ENCODE peak calls at places on chromosomes 11 and 22, in five cellular contexts. M is neural crest cell, L is dorsolateral prefrontal cortex, Y is testis, G is prostate gland. W is an unnamed sample.

GRCh38 chr11:134270250-134270714 is 5.9 kb upstream of the GLB1L3 start:
- DNase-seq in Y (no peak), L (no peak), G (no peak), M (no peak), W (no peak)

GRCh38 chr11:79437981-79438630 is 2.7 kb downstream of the TENM4 start:
- DNase-seq in M (peak; percentile 8), G (peak; percentile 4), L (no peak), Y (peak; percentile 24), W (no peak)

GRCh38 chr22:31206896-31207687 is 5.0 kb upstream of the LIMK2 start:
- DNase-seq in G (peak; percentile 92), Y (no peak), L (no peak), M (no peak), W (no peak)

GRCh38 chr11:69169479-69169878 is 13.7 kb downstream of the SMIM38 start:
- DNase-seq in L (no peak), M (no peak), G (no peak), Y (no peak), W (no peak)

GRCh38 chr11:76838422-76839068 is 22.2 kb upstream of the ACER3 start:
- DNase-seq in Y (no peak), L (no peak), G (no peak), M (no peak), W (no peak)

GRCh38 chr11:110973401-110973980 is 261.3 kb upstream of the ARHGAP20 start:
- DNase-seq in M (no peak), Y (no peak), G (no peak), L (no peak), W (no peak)

GRCh38 chr11:44609028-44609782 is 43.7 kb downstream of the CD82 start:
- DNase-seq in L (no peak), M (no peak), G (no peak), Y (no peak), W (no peak)

GRCh38 chr11:107565219-107565937 is at the start of gene ALKBH8:
- DNase-seq in Y (peak; percentile 91), M (peak; percentile 67), G (peak; percentile 71), L (peak; percentile 73), W (no peak)

GRCh38 chr11:67252831-67253239 is 13.4 kb upstream of the GRK2 start:
- DNase-seq in G (no peak), Y (no peak), L (no peak), M (no peak), W (no peak)

GRCh38 chr11:32016111-32016510 is 74.8 kb upstream of the RCN1 start:
- DNase-seq in Y (no peak), M (no peak), G (no peak), L (no peak), W (no peak)
- TF ChIP-seq CTCF in Y (no peak), M (no peak), G (no peak), L (no peak), W (no peak)

GRCh38 chr11:128802358-128802981 is 64.6 kb downstream of the KCNJ1 start:
- DNase-seq in L (no peak), M (peak; percentile 40), Y (no peak), G (no peak), W (no peak)
- TF ChIP-seq CTCF in L (no peak), M (peak; percentile 63), Y (no peak), G (no peak), W (peak; percentile 33)

GRCh38 chr11:65978391-65979238 is 17.1 kb downstream of the SART1 start:
- DNase-seq in Y (no peak), L (no peak), M (no peak), G (no peak), W (no peak)
- TF ChIP-seq CTCF in Y (no peak), L (no peak), M (no peak), G (no peak), W (no peak)

GRCh38 chr11:74866557-74866956 is 82.3 kb downstream of the XRRA1 start:
- DNase-seq in G (no peak), Y (no peak), L (no peak), M (no peak), W (no peak)

GRCh38 chr11:74871037-74871436 is 77.9 kb downstream of the XRRA1 start:
- DNase-seq in M (no peak), Y (no peak), L (no peak), G (no peak), W (no peak)

GRCh38 chr11:74870485-74870884 is 78.4 kb downstream of the XRRA1 start:
- DNase-seq in Y (no peak), G (no peak), M (no peak), L (no peak), W (peak; percentile 22)
- TF ChIP-seq CTCF in Y (no peak), G (no peak), M (peak; percentile 44), L (no peak), W (peak; percentile 26)

GRCh38 chr22:29216873-29217666 is 11.4 kb downstream of the EMID1 start:
- DNase-seq in M (no peak), L (no peak), G (no peak), Y (peak; percentile 68), W (no peak)
- TF ChIP-seq CTCF in M (no peak), L (no peak), G (no peak), Y (no peak), W (no peak)

W was measured in D721Med.